ENCODE peak calls at places on chromosome 7, in four cellular contexts. G is neural progenitor cell, Q is heart right ventricle, L is AG09309. Z is an unnamed sample.
A peak's percentile ranks its signal among the peaks of the same experiment; 100 is the strongest.

GRCh38 chr7:27367179-27367929 is 124.8 kb downstream of the EVX1 start:
- DNase-seq in G (no peak), Q (no peak), L (no peak), Z (no peak)

GRCh38 chr7:159027803-159028455 is 116.7 kb downstream of the VIPR2 start:
- DNase-seq in G (peak; percentile 39), Q (peak; percentile 4), L (no peak), Z (no peak)

GRCh38 chr7:114084381-114085312 is 165.8 kb upstream of the PPP1R3A start:
- DNase-seq in G (peak; percentile 72), Q (peak; percentile 14), L (no peak), Z (no peak)

GRCh38 chr7:99791667-99792356 is 7.8 kb upstream of the CYP3A4 start:
- DNase-seq in G (no peak), Q (no peak), L (no peak), Z (no peak)

GRCh38 chr7:28904539-28905143 is 53.5 kb downstream of the TRIL start:
- DNase-seq in G (peak; percentile 34), Q (no peak), L (no peak), Z (no peak)

GRCh38 chr7:69635572-69636190 is 37.4 kb downstream of the AUTS2 start:
- DNase-seq in G (no peak), Q (no peak), L (no peak), Z (no peak)

GRCh38 chr7:79782256-79782655 is 328.8 kb upstream of the MAGI2 start:
- DNase-seq in G (no peak), Q (no peak), L (no peak), Z (no peak)

GRCh38 chr7:100215895-100216294 is 3.9 kb upstream of the PVRIG start:
- DNase-seq in G (no peak), Q (peak; percentile 43), L (no peak), Z (no peak)

GRCh38 chr7:100266576-100267354 is 40.7 kb upstream of the SPDYE3 start:
- DNase-seq in G (no peak), Q (no peak), L (no peak), Z (no peak)

GRCh38 chr7:114086906-114087651 is 168.3 kb upstream of the PPP1R3A start:
- DNase-seq in G (peak; percentile 41), Q (no peak), L (no peak), Z (no peak)

GRCh38 chr7:92698237-92698841 is 108.1 kb upstream of the FAM133B start:
- DNase-seq in G (peak; percentile 13), Q (peak; percentile 75), L (peak; percentile 74), Z (no peak)

GRCh38 chr7:51123322-51124021 is 193.1 kb downstream of the COBL start:
- DNase-seq in G (no peak), Q (peak; percentile 27), L (peak; percentile 57), Z (no peak)

GRCh38 chr7:123712619-123713018 is 36.2 kb downstream of the WASL start:
- DNase-seq in G (no peak), Q (no peak), L (peak; percentile 28), Z (no peak)

GRCh38 chr7:43669286-43670081 is 59.8 kb downstream of the COA1 start:
- DNase-seq in G (no peak), Q (no peak), L (no peak), Z (no peak)

GRCh38 chr7:12091164-12091563 is 119.9 kb upstream of the TMEM106B start:
- DNase-seq in G (no peak), Q (no peak), L (no peak), Z (no peak)

GRCh38 chr7:90271753-90272152 is 26.8 kb downstream of the CFAP69 start:
- DNase-seq in G (no peak), Q (no peak), L (peak; percentile 50), Z (no peak)

GRCh38 chr7:65840446-65840845 is 32.4 kb upstream of the VKORC1L1 start:
- DNase-seq in G (peak; percentile 66), Q (no peak), L (no peak), Z (no peak)

GRCh38 chr7:74708569-74709275 is 51.2 kb downstream of the GTF2I start:
- DNase-seq in G (no peak), Q (no peak), L (no peak), Z (no peak)

DNA sequence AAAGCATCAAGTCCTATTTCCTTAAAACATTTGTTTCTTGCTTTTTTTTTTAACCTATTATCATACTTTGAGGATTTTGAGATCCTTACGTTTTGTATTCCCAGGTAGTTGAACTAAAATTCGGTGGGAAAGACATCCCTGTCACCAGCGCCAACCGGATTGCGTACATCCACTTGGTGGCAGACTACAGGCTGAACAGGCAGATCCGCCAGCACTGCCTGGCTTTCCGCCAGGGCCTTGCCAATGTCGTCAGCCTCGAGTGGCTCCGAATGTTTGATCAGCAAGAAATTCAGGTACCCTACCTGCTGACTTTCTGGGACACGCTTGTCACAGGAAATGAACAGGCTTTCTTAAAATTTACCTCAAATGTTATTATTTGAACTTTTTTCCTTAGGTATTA is 83.0 kb upstream of the DNAJB6 start:
- DNase-seq in G (no peak), Q (peak; percentile 59), L (no peak), Z (no peak)
- TF ChIP-seq CTCF in G (no peak), Q (peak; percentile 47), L (no peak), Z (no peak)

GRCh38 chr7:106050002-106050742 is 61.9 kb downstream of the SYPL1 start:
- DNase-seq in G (peak; percentile 16), Q (no peak), L (peak; percentile 32), Z (no peak)
- TF ChIP-seq CTCF in G (peak; percentile 23), Q (no peak), L (peak; percentile 36), Z (no peak)

GRCh38 chr7:107996072-107996824 is 6.7 kb downstream of the LAMB1 start:
- DNase-seq in G (peak; percentile 55), Q (no peak), L (no peak), Z (no peak)
- TF ChIP-seq CTCF in G (no peak), Q (no peak), L (no peak), Z (no peak)

GRCh38 chr7:132654150-132654549 is 77.9 kb upstream of the PLXNA4 start:
- DNase-seq in G (no peak), Q (no peak), L (no peak), Z (no peak)
- TF ChIP-seq CTCF in G (peak; percentile 37), Q (peak; percentile 23), L (peak; percentile 43), Z (no peak)

DNA sequence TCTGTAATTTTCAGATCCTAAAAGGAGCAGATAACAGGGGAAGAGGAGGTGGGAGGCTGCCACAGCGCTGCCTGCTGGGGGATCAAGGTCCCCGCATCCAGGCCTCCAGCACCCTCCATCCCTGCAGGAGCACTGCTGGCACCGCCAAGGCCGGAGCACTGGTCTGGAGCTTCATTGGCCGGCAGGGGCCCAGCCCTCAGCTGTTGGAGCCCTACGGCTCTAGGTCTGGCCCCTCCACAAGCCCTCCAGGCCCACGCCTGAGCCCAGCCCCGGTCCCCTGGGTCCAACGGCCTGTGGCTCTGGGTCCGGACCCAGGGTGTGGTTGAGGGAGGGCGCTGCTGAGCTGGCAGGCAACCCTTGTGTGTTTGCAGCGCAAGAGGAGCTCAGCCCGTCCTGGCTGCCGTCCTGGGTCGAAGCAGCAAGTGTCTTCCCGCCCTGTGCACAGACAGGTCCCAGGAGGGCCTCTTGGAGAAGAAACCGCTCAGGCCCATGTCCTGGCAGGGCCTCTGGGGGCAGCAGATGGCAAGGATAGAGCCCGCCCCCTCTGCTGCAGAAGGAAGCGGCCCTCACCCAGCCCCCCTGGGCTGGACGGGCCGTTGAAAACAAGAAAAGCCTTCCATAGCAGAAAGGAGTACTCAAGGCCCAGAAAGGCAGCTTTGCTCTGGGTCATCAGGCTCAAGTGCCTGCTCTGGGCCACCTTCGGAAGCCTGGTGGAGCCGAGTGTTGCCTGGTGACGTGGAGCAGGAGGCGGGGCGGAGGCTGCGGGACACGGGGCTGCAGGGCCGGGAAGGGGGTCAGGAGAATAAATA is 54.3 kb upstream of the TNRC18 start:
- DNase-seq in G (peak; percentile 77), Q (no peak), L (no peak), Z (no peak)
- TF ChIP-seq CTCF in G (peak; percentile 34), Q (peak; percentile 44), L (peak; percentile 19), Z (peak; percentile 15)

DNA sequence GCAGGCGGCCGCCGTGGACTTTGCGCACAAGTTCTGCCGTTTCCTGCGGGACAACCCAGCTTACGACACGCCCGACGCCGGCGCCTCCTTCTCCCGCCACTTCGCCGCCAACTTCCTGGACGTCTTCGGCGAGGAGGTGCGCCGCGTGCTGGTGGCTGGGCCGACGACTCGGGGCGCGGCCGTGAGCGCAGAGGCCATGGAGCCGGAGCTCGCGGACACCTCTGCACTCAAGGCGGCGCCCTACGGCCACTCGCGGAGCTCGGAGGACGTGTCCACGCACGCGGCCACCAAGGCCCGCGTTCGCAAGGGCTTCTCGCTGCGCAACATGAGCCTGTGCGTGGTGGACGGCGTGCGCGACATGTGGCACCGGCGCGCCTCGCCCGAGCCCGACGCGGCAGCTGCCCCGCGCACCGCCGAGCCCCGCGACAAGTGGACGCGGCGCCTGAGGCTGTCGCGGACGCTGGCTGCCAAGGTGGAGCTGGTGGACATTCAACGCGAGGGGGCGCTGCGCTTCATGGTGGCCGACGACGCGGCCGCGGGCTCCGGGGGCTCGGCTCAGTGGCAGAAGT is 14.1 kb downstream of the SH2B2 start:
- DNase-seq in G (peak; percentile 85), Q (no peak), L (no peak), Z (no peak)
- TF ChIP-seq CTCF in G (peak; percentile 71), Q (peak; percentile 54), L (no peak), Z (no peak)